ENCODE peak calls at places on chromosomes 6 and 20, in seven cellular contexts. I is LHCN-M2; U is psoas muscle; R is astrocyte of the spinal cord; E is central memory CD4-positive, alpha-beta T cell; F is activated T-cell treated with anti-CD3 and anti-CD28 coated beads, Interleukin-2, amount 50 U/mL, for 4 hours; V is fibroblast of mammary gland. N is an unnamed sample.

GRCh38 chr6:167706313-167707109 is 120.2 kb upstream of the AFDN start:
- DNase-seq in I (no peak), V (no peak), E (peak), R (no peak), U (no peak), F (peak), N (no peak)

GRCh38 chr20:48607544-48607865 is 220.3 kb downstream of the PREX1 start:
- DNase-seq in V (no peak), I (no peak), E (no peak), U (no peak), R (no peak), F (no peak), N (no peak)

GRCh38 chr6:156434049-156434794 is 343.0 kb upstream of the ARID1B start:
- DNase-seq in F (no peak), R (no peak), U (no peak), I (no peak), E (no peak), V (no peak), N (no peak)

GRCh38 chr6:69732045-69732444 is 64.8 kb downstream of the LMBRD1 start:
- DNase-seq in I (peak), E (no peak), R (no peak), U (no peak), V (peak), F (no peak), N (peak)

GRCh38 chr20:24950128-24950835 is 1.2 kb downstream of the CST7 start:
- DNase-seq in R (no peak), E (no peak), F (no peak), I (no peak), V (no peak), U (no peak), N (no peak)

GRCh38 chr6:47278545-47278944 is 31.2 kb downstream of the TNFRSF21 start:
- DNase-seq in R (peak), V (peak), U (no peak), F (no peak), I (peak), E (no peak), N (peak)

GRCh38 chr6:79031821-79032590 is 46.0 kb downstream of the PHIP start:
- DNase-seq in F (no peak), V (peak), R (peak), E (no peak), U (no peak), I (peak), N (peak)

GRCh38 chr6:434051-434705 is 42.6 kb downstream of the IRF4 start:
- DNase-seq in I (no peak), R (no peak), E (no peak), F (no peak), U (no peak), V (no peak), N (no peak)

GRCh38 chr20:34369265-34369664 is 6.2 kb downstream of the ITCH start:
- DNase-seq in U (no peak), V (no peak), I (no peak), E (no peak), R (no peak), F (no peak), N (no peak)

GRCh38 chr6:106512958-106513480 is 116.3 kb downstream of the RTN4IP1 start:
- DNase-seq in E (no peak), I (no peak), F (no peak), U (no peak), V (peak), R (peak), N (no peak)

GRCh38 chr6:158786645-158787304 is 32.4 kb downstream of the EZR start:
- DNase-seq in I (no peak), R (no peak), V (no peak), F (no peak), U (no peak), E (no peak), N (no peak)

GRCh38 chr6:158999154-158999668 is 791 bp downstream of the RSPH3 start:
- DNase-seq in F (no peak), R (peak), I (no peak), U (no peak), E (no peak), V (no peak), N (peak)

GRCh38 chr6:2505624-2506023 is 245.1 kb downstream of the MYLK4 start:
- DNase-seq in E (no peak), V (peak), F (no peak), R (no peak), U (no peak), I (no peak), N (no peak)

GRCh38 chr20:62786100-62786499 is 10.2 kb upstream of the MRGBP start:
- DNase-seq in R (no peak), U (no peak), I (no peak), F (no peak), V (no peak), E (no peak), N (no peak)

GRCh38 chr6:158703840-158704822 is 54.3 kb downstream of the SYTL3 start:
- DNase-seq in I (peak), F (peak), E (peak), U (peak), V (peak), R (peak), N (peak)

GRCh38 chr6:170087946-170088348 is 202.9 kb downstream of the DLL1 start:
- DNase-seq in F (no peak), U (no peak), V (no peak), I (no peak), E (peak), R (no peak), N (no peak)

GRCh38 chr6:69719602-69720193 is 77.1 kb downstream of the LMBRD1 start:
- DNase-seq in R (peak), I (peak), F (no peak), U (no peak), V (peak), E (no peak), N (peak)

GRCh38 chr6:137589067-137589848 is 95.1 kb upstream of the OLIG3 start:
- DNase-seq in E (peak), I (peak), U (no peak), F (peak), R (peak), V (peak), N (peak)

GRCh38 chr20:2751868-2752630 is 48.4 kb downstream of the CPXM1 start:
- DNase-seq in R (no peak), E (peak), U (no peak), I (no peak), V (no peak), F (peak), N (no peak)

GRCh38 chr6:129923520-129923919 is 62.4 kb upstream of the TMEM244 start:
- DNase-seq in U (no peak), F (no peak), E (no peak), V (peak), I (peak), R (peak), N (peak)

GRCh38 chr6:22146581-22147468 is 150.0 kb downstream of the PRL start:
- DNase-seq in F (no peak), R (no peak), U (no peak), V (peak), I (peak), E (no peak), N (no peak)

GRCh38 chr6:68196645-68197044 is 438.4 kb upstream of the ADGRB3 start:
- DNase-seq in U (no peak), R (peak), F (no peak), E (no peak), V (peak), I (peak), N (no peak)

N was measured in HCEC 1CT.